ENCODE peak calls at places on chromosomes 3 and 15, in five cellular contexts. H is neuronal stem cell, X is coronary artery, L is thoracic aorta, I is A549. P is an unnamed sample.

GRCh38 chr15:55403531-55403930 is 4.6 kb downstream of the CCPG1 start:
- DNase-seq in H (no peak), X (no peak), L (no peak), I (peak; percentile 51), P (peak; percentile 39)

GRCh38 chr3:99967796-99968195 is 146.5 kb downstream of the FILIP1L start:
- DNase-seq in H (no peak), X (no peak), L (no peak), I (no peak), P (peak; percentile 82)

GRCh38 chr3:33091746-33092145 is 5.2 kb downstream of the GLB1 start:
- DNase-seq in H (no peak), X (no peak), L (no peak), I (no peak), P (no peak)

GRCh38 chr15:94743668-94744067 is 512.3 kb downstream of the MCTP2 start:
- DNase-seq in H (no peak), X (no peak), L (no peak), I (no peak), P (peak; percentile 72)

GRCh38 chr3:165749817-165750216 is 87.4 kb downstream of the BCHE start:
- DNase-seq in H (no peak), X (no peak), L (no peak), I (no peak), P (peak; percentile 2)

GRCh38 chr3:194279106-194279505 is 72.0 kb downstream of the CPN2 start:
- DNase-seq in H (no peak), X (peak; percentile 69), L (no peak), I (no peak), P (no peak)

GRCh38 chr15:80105193-80105984 is 45.9 kb downstream of the ZFAND6 start:
- DNase-seq in H (no peak), X (no peak), L (no peak), I (no peak), P (peak; percentile 95)

GRCh38 chr15:51801391-51801835 is 28.0 kb upstream of the TMOD3 start:
- DNase-seq in H (peak; percentile 15), X (no peak), L (no peak), I (peak; percentile 69), P (no peak)

GRCh38 chr3:184874709-184875644 is 63.0 kb downstream of the VPS8 start:
- DNase-seq in H (peak; percentile 21), X (no peak), L (no peak), I (peak; percentile 14), P (peak; percentile 36)

GRCh38 chr15:68126415-68126814 is 72.3 kb downstream of the PIAS1 start:
- DNase-seq in H (no peak), X (no peak), L (no peak), I (no peak), P (peak; percentile 20)

GRCh38 chr15:96122077-96123027 is 208.1 kb upstream of the NR2F2 start:
- DNase-seq in H (no peak), X (no peak), L (no peak), I (peak; percentile 6), P (peak; percentile 53)

GRCh38 chr3:140008693-140008980 is 73.7 kb downstream of the CLSTN2 start:
- DNase-seq in H (no peak), X (no peak), L (no peak), I (no peak), P (no peak)

GRCh38 chr15:25830844-25831443 is 32.2 kb downstream of the ATP10A start:
- DNase-seq in H (no peak), X (peak; percentile 95), L (peak; percentile 82), I (peak; percentile 69), P (peak; percentile 38)
- H3K4me3 ChIP-seq in H (no peak overlapping the region), X (peak overlapping the region; percentile 63), L (peak overlapping the region; percentile 51), I (peak overlapping the region; percentile 28), P (no peak overlapping the region)

DNA sequence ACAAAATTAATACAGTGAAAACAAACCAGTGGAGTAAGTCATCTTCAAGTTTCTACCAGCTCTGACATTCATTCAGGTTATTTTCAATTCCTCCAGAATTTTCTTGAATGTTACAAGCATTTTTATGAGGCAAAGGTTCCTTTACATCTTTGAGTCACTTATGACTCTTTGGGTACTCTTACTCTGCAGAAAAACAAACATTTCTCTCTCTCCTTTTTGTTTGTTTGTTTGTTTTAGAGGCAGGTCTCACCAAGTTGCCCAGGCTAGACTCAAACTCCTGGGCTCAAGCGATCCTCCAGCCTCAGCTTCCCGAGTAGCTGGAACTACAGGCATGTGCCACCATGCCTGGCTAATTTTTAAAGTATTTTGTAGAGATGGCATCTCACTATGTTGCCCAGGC is 233.5 kb downstream of the ADAMTSL3 start:
- DNase-seq in H (no peak), X (no peak), L (no peak), I (no peak), P (peak; percentile 33)
- H3K4me3 ChIP-seq in H (no peak overlapping the region), X (no peak overlapping the region), L (no peak overlapping the region), I (no peak overlapping the region), P (no peak overlapping the region)

DNA sequence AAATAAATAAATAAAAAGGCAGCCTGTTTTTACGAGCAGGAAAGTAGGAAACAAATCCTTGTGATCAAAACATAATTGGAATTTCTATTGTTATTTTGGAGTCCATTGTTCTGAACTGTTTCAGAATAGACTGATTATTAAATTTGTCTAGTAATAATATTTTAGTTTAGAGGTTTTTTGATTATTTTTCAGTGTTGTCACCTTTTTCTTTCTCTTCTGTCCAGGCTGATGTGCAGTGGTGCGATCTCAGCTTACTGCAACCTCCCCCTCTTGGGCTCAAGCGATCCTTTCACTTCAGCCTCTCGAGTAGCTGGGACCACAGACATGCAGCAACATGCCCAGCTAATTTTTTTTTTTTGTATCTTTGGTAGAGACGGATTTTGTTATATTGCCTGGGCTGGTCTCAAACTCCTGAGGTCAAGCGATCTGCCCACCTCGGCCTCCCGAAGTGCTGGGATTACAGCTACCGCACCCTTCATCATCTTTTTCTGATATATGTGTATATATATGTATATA is 38.0 kb downstream of the KAT2B start:
- DNase-seq in H (no peak), X (no peak), L (no peak), I (no peak), P (no peak)
- H3K4me3 ChIP-seq in H (no peak overlapping the region), X (no peak overlapping the region), L (no peak overlapping the region), I (no peak overlapping the region), P (no peak overlapping the region)

GRCh38 chr15:91153954-91154353 is 53.9 kb downstream of the SV2B start:
- DNase-seq in H (no peak), X (no peak), L (no peak), I (no peak), P (no peak)
- H3K4me3 ChIP-seq in H (no peak overlapping the region), X (no peak overlapping the region), L (no peak overlapping the region), I (no peak overlapping the region), P (no peak overlapping the region)